ENCODE peak calls at places on chromosomes 4 and X, in eight cellular contexts. One of them, this sample, is unnamed.

GRCh38 chrX:9746148-9746880 is 19.3 kb downstream of the GPR143 start:
- DNase-seq in progenitor cell of endocrine pancreas: no peak
- DNase-seq in frontal cortex: no peak
- DNase-seq in PC-3: peak
- DNase-seq in CD4-positive, alpha-beta T cell: no peak
- DNase-seq in NCI-H2107: no peak
- DNase-seq in amygdala: no peak
- DNase-seq in stromal cell of bone marrow: no peak
- DNase-seq in this sample: no peak

GRCh38 chrX:7164174-7164573 is 16.2 kb upstream of the PUDP start:
- DNase-seq in progenitor cell of endocrine pancreas: no peak
- DNase-seq in frontal cortex: no peak
- DNase-seq in PC-3: no peak
- DNase-seq in CD4-positive, alpha-beta T cell: no peak
- DNase-seq in NCI-H2107: no peak
- DNase-seq in amygdala: no peak
- DNase-seq in stromal cell of bone marrow: no peak
- DNase-seq in this sample: no peak

GRCh38 chr4:13920111-13920875 is 292.8 kb upstream of the BOD1L1 start:
- DNase-seq in progenitor cell of endocrine pancreas: no peak
- DNase-seq in frontal cortex: no peak
- DNase-seq in PC-3: peak
- DNase-seq in CD4-positive, alpha-beta T cell: no peak
- DNase-seq in NCI-H2107: no peak
- DNase-seq in amygdala: no peak
- DNase-seq in stromal cell of bone marrow: no peak
- DNase-seq in this sample: no peak

GRCh38 chrX:97763391-97763790 is 879.7 kb downstream of the RPA4 start:
- DNase-seq in progenitor cell of endocrine pancreas: no peak
- DNase-seq in frontal cortex: no peak
- DNase-seq in PC-3: no peak
- DNase-seq in CD4-positive, alpha-beta T cell: no peak
- DNase-seq in NCI-H2107: no peak
- DNase-seq in amygdala: no peak
- DNase-seq in stromal cell of bone marrow: no peak
- DNase-seq in this sample: no peak

GRCh38 chr4:109574443-109574850 is 14.4 kb downstream of the MCUB start:
- DNase-seq in progenitor cell of endocrine pancreas: no peak
- DNase-seq in frontal cortex: no peak
- DNase-seq in PC-3: peak
- DNase-seq in CD4-positive, alpha-beta T cell: no peak
- DNase-seq in NCI-H2107: no peak
- DNase-seq in amygdala: no peak
- DNase-seq in stromal cell of bone marrow: no peak
- DNase-seq in this sample: no peak

GRCh38 chr4:108714880-108715279 is 48.0 kb downstream of the ETNPPL start:
- DNase-seq in progenitor cell of endocrine pancreas: no peak
- DNase-seq in frontal cortex: no peak
- DNase-seq in PC-3: no peak
- DNase-seq in CD4-positive, alpha-beta T cell: no peak
- DNase-seq in NCI-H2107: no peak
- DNase-seq in amygdala: no peak
- DNase-seq in stromal cell of bone marrow: no peak
- DNase-seq in this sample: no peak

GRCh38 chrX:148659481-148659880 is 159.1 kb downstream of the AFF2 start:
- DNase-seq in progenitor cell of endocrine pancreas: no peak
- DNase-seq in frontal cortex: no peak
- DNase-seq in PC-3: no peak
- DNase-seq in CD4-positive, alpha-beta T cell: no peak
- DNase-seq in NCI-H2107: no peak
- DNase-seq in amygdala: no peak
- DNase-seq in stromal cell of bone marrow: no peak
- DNase-seq in this sample: no peak

GRCh38 chrX:150692837-150693781 is at the start of gene MTMR1:
- DNase-seq in progenitor cell of endocrine pancreas: peak
- DNase-seq in frontal cortex: peak
- DNase-seq in PC-3: peak
- DNase-seq in CD4-positive, alpha-beta T cell: peak
- DNase-seq in NCI-H2107: peak
- DNase-seq in amygdala: no peak
- DNase-seq in stromal cell of bone marrow: no peak
- DNase-seq in this sample: peak

GRCh38 chrX:19673334-19674040 is 158.2 kb upstream of the MAP3K15 start:
- DNase-seq in progenitor cell of endocrine pancreas: no peak
- DNase-seq in frontal cortex: no peak
- DNase-seq in PC-3: peak
- DNase-seq in CD4-positive, alpha-beta T cell: no peak
- DNase-seq in NCI-H2107: no peak
- DNase-seq in amygdala: no peak
- DNase-seq in stromal cell of bone marrow: peak
- DNase-seq in this sample: no peak

GRCh38 chrX:132181364-132181763 is 37.9 kb downstream of the RAP2C start:
- DNase-seq in progenitor cell of endocrine pancreas: no peak
- DNase-seq in frontal cortex: no peak
- DNase-seq in PC-3: peak
- DNase-seq in CD4-positive, alpha-beta T cell: no peak
- DNase-seq in NCI-H2107: no peak
- DNase-seq in amygdala: no peak
- DNase-seq in stromal cell of bone marrow: no peak
- DNase-seq in this sample: no peak

GRCh38 chr4:76434901-76435688 is at the start of gene SHROOM3:
- DNase-seq in progenitor cell of endocrine pancreas: no peak
- DNase-seq in frontal cortex: no peak
- DNase-seq in PC-3: peak
- DNase-seq in CD4-positive, alpha-beta T cell: no peak
- DNase-seq in NCI-H2107: no peak
- DNase-seq in amygdala: no peak
- DNase-seq in stromal cell of bone marrow: no peak
- DNase-seq in this sample: no peak

GRCh38 chrX:46354481-46354880 is 190.7 kb downstream of the ZNF674 start:
- DNase-seq in progenitor cell of endocrine pancreas: no peak
- DNase-seq in frontal cortex: no peak
- DNase-seq in PC-3: no peak
- DNase-seq in CD4-positive, alpha-beta T cell: no peak
- DNase-seq in NCI-H2107: no peak
- DNase-seq in amygdala: no peak
- DNase-seq in stromal cell of bone marrow: no peak
- DNase-seq in this sample: no peak

GRCh38 chr4:141642711-141643110 is 6.3 kb downstream of the IL15 start:
- DNase-seq in progenitor cell of endocrine pancreas: no peak
- DNase-seq in frontal cortex: no peak
- DNase-seq in PC-3: peak
- DNase-seq in CD4-positive, alpha-beta T cell: no peak
- DNase-seq in NCI-H2107: no peak
- DNase-seq in amygdala: no peak
- DNase-seq in stromal cell of bone marrow: no peak
- DNase-seq in this sample: no peak

GRCh38 chr4:87559090-87559837 is 30.1 kb upstream of the SPARCL1 start:
- DNase-seq in progenitor cell of endocrine pancreas: no peak
- DNase-seq in frontal cortex: no peak
- DNase-seq in PC-3: peak
- DNase-seq in CD4-positive, alpha-beta T cell: peak
- DNase-seq in NCI-H2107: peak
- DNase-seq in amygdala: no peak
- DNase-seq in stromal cell of bone marrow: no peak
- DNase-seq in this sample: peak

GRCh38 chr4:48991357-48991756 is 5.3 kb downstream of the CWH43 start:
- DNase-seq in progenitor cell of endocrine pancreas: no peak
- DNase-seq in frontal cortex: no peak
- DNase-seq in PC-3: no peak
- DNase-seq in CD4-positive, alpha-beta T cell: no peak
- DNase-seq in NCI-H2107: no peak
- DNase-seq in amygdala: no peak
- DNase-seq in stromal cell of bone marrow: no peak
- DNase-seq in this sample: no peak

GRCh38 chrX:22357621-22358020 is 84.9 kb downstream of the CBLL2 start:
- DNase-seq in progenitor cell of endocrine pancreas: no peak
- DNase-seq in frontal cortex: no peak
- DNase-seq in PC-3: no peak
- DNase-seq in CD4-positive, alpha-beta T cell: no peak
- DNase-seq in NCI-H2107: no peak
- DNase-seq in amygdala: no peak
- DNase-seq in stromal cell of bone marrow: no peak
- DNase-seq in this sample: no peak

GRCh38 chr4:104494822-104495559 is at the start of gene CXXC4:
- DNase-seq in progenitor cell of endocrine pancreas: peak
- DNase-seq in frontal cortex: peak
- DNase-seq in PC-3: no peak
- DNase-seq in CD4-positive, alpha-beta T cell: no peak
- DNase-seq in NCI-H2107: peak
- DNase-seq in amygdala: peak
- DNase-seq in stromal cell of bone marrow: no peak
- DNase-seq in this sample: no peak

GRCh38 chrX:12332786-12333347 is 194.6 kb downstream of the FRMPD4 start:
- DNase-seq in progenitor cell of endocrine pancreas: no peak
- DNase-seq in frontal cortex: no peak
- DNase-seq in PC-3: no peak
- DNase-seq in CD4-positive, alpha-beta T cell: no peak
- DNase-seq in NCI-H2107: no peak
- DNase-seq in amygdala: no peak
- DNase-seq in stromal cell of bone marrow: no peak
- DNase-seq in this sample: no peak

GRCh38 chrX:154056739-154057367 is 37.2 kb upstream of the IRAK1 start:
- DNase-seq in progenitor cell of endocrine pancreas: no peak
- DNase-seq in frontal cortex: no peak
- DNase-seq in PC-3: no peak
- DNase-seq in CD4-positive, alpha-beta T cell: no peak
- DNase-seq in NCI-H2107: peak
- DNase-seq in amygdala: no peak
- DNase-seq in stromal cell of bone marrow: no peak
- DNase-seq in this sample: no peak

GRCh38 chrX:18468599-18468998 is 43.2 kb downstream of the CDKL5 start:
- DNase-seq in progenitor cell of endocrine pancreas: no peak
- DNase-seq in frontal cortex: no peak
- DNase-seq in PC-3: no peak
- DNase-seq in CD4-positive, alpha-beta T cell: no peak
- DNase-seq in NCI-H2107: no peak
- DNase-seq in amygdala: no peak
- DNase-seq in stromal cell of bone marrow: no peak
- DNase-seq in this sample: no peak

This sample was measured in T-helper 9 cell.